ENCODE peak calls at places on chromosome 7, in five cellular contexts. M, L, X, S and W are unnamed samples.

GRCh38 chr7:47088329-47089067 is 493.4 kb downstream of the TNS3 start:
- DNase-seq in S (no peak), X (peak; percentile 76), M (peak; percentile 34), L (peak; percentile 45), W (no peak)

GRCh38 chr7:101386558-101387199 is 24.0 kb downstream of the COL26A1 start:
- DNase-seq in M (peak; percentile 29), X (peak; percentile 76), L (no peak), S (no peak), W (no peak)

GRCh38 chr7:42678315-42678714 is 233.6 kb downstream of the C7orf25 start:
- DNase-seq in X (no peak), M (no peak), L (no peak), S (no peak), W (no peak)

GRCh38 chr7:99036531-99037175 is 107.3 kb downstream of the SMURF1 start:
- DNase-seq in L (no peak), X (peak; percentile 43), M (no peak), S (no peak), W (no peak)

GRCh38 chr7:33447980-33448379 is 318.6 kb downstream of the BBS9 start:
- DNase-seq in S (no peak), M (no peak), X (no peak), L (no peak), W (no peak)

GRCh38 chr7:92761391-92762098 is 74.8 kb downstream of the CDK6 start:
- DNase-seq in M (no peak), S (no peak), L (no peak), X (no peak), W (no peak)

GRCh38 chr7:47474937-47475879 is 106.7 kb downstream of the TNS3 start:
- DNase-seq in X (no peak), M (peak; percentile 89), S (no peak), L (peak; percentile 91), W (no peak)

GRCh38 chr7:33107136-33108066 is 1.8 kb downstream of the RP9 start:
- DNase-seq in S (no peak), L (peak; percentile 30), X (peak; percentile 58), M (peak; percentile 11), W (peak; percentile 37)

GRCh38 chr7:50978633-50979215 is 196.0 kb upstream of the GRB10 start:
- DNase-seq in M (no peak), L (no peak), X (no peak), S (no peak), W (no peak)

GRCh38 chr7:127938588-127938987 is 92.6 kb downstream of the LRRC4 start:
- DNase-seq in S (no peak), M (peak; percentile 32), L (no peak), X (peak; percentile 40), W (no peak)

GRCh38 chr7:117325836-117326235 is 3.0 kb upstream of the WNT2 start:
- DNase-seq in L (no peak), S (no peak), X (no peak), M (no peak), W (no peak)

GRCh38 chr7:37083311-37084096 is 359.2 kb upstream of the AOAH start:
- DNase-seq in S (no peak), M (peak; percentile 15), L (no peak), X (no peak), W (no peak)